ENCODE peak calls at places on chromosome 1, in five cellular contexts. J is naive thymus-derived CD4-positive, alpha-beta T cell; V is thoracic aorta; O is right lobe of liver; N is fibroblast of the aortic adventitia. A is an unnamed sample.

GRCh38 chr1:217910205-217910604 is 279.1 kb downstream of the SPATA17 start:
- DNase-seq in J (no peak), V (no peak), O (no peak), N (no peak), A (no peak)

GRCh38 chr1:239840327-239840726 is 251.4 kb upstream of the FMN2 start:
- DNase-seq in J (no peak), V (no peak), O (no peak), N (no peak), A (no peak)

GRCh38 chr1:164093543-164093942 is 465.4 kb upstream of the PBX1 start:
- DNase-seq in J (no peak), V (no peak), O (no peak), N (no peak), A (no peak)

GRCh38 chr1:215730600-215730999 is 163.5 kb downstream of the KCTD3 start:
- DNase-seq in J (no peak), V (no peak), O (no peak), N (no peak), A (no peak)

GRCh38 chr1:39836595-39837110 is 46.7 kb downstream of the TRIT1 start:
- DNase-seq in J (no peak), V (no peak), O (no peak), N (no peak), A (no peak)

GRCh38 chr1:151059342-151060240 is at the start of gene CDC42SE1:
- DNase-seq in J (peak), V (peak), O (peak), N (peak), A (peak)

GRCh38 chr1:19347538-19348177 is 35.5 kb downstream of the SLC66A1 start:
- DNase-seq in J (no peak), V (no peak), O (no peak), N (no peak), A (no peak)

GRCh38 chr1:215146252-215146975 is 63.9 kb downstream of the KCNK2 start:
- DNase-seq in J (peak), V (no peak), O (peak), N (peak), A (peak)

DNA sequence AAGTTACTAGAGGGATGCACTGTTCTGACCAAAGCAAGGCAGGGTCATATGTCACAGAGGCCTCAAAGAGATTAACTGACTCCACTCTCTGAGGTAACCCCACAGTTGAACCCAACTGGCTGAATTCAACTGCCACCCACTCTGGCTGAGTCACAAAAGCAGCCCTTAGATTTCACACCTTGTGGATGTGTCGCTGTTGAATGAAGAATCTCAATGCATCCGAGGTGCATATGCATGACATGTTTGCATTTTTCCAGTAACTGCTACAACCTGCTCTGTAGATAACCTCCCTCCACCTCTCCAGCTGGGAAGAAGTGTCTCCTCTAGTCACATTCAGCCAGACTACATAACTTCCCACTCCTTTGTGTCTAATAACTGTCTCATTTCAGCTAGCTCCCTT is 27.9 kb upstream of the KIF21B start:
- DNase-seq in J (no peak), V (no peak), O (no peak), N (no peak), A (no peak)
- H3K4me3 ChIP-seq in J (no peak), V (no peak), O (no peak), N (no peak), A (no peak)

GRCh38 chr1:185917646-185918045 is 183.5 kb downstream of the HMCN1 start:
- DNase-seq in J (no peak), V (no peak), O (no peak), N (peak), A (no peak)

GRCh38 chr1:185916866-185917265 is 182.7 kb downstream of the HMCN1 start:
- DNase-seq in J (no peak), V (no peak), O (no peak), N (peak), A (no peak)

GRCh38 chr1:185914089-185914488 is 179.9 kb downstream of the HMCN1 start:
- DNase-seq in J (no peak), V (no peak), O (no peak), N (peak), A (no peak)

GRCh38 chr1:185912504-185912903 is 178.3 kb downstream of the HMCN1 start:
- DNase-seq in J (no peak), V (no peak), O (no peak), N (no peak), A (no peak)

DNA sequence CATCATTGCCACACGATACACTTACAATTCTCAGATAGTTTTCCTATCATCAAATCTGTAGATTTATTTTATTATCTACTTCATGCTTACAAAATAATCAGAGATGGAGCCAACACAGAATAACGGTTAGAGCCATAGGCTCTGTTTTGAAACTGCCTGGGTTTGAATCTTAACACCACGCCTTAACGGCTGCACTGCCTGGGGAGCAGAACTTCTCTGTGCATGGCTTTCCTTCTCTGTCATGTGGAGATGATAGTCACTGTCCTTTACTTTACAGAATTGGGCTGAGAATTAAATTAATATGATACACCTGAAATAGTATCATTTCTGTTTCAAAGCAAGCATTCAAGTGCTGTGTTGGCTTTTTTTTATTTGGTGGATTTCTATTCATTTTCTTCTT is 177.8 kb downstream of the HMCN1 start:
- DNase-seq in J (no peak), V (no peak), O (no peak), N (no peak), A (no peak)
- H3K4me3 ChIP-seq in J (no peak), V (no peak), O (no peak), N (no peak), A (no peak)

DNA sequence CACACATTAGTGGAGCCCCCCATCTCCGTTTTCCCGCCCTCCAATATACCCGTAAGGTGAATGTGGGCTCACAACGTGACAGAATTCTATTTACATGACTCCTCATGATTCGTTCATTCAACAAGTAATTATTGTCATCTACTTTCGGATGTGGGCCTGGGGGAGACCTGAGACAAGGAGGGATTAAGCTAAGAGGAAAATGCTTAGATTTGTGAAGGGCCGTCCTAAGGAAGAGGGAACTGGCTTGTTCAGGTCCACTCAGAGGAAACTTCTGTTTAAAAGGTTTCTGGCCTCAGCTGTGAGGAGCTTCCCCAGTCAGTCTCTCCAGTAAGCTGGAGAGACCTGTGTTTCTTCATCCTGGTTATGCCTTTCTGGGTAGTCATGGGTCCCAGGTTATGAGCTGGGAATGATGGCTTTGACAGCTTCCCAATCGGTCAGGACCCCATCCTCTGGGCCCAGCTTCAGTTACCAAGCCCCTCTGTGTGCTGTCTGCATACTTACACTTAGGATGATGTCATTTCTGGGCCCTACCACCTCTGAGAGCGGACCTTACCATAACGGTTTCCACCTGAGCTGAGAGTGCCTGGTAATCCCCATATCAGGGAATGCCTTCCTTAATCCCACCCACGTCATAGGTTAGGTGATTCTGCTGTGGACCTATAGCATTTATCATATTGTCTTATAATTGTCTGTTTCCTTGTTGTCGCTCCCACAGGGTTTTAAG is 687 bp upstream of the ERI3 start:
- DNase-seq in J (no peak), V (no peak), O (no peak), N (no peak), A (no peak)
- H3K4me3 ChIP-seq in J (peak), V (peak), O (no peak), N (peak), A (peak)

DNA sequence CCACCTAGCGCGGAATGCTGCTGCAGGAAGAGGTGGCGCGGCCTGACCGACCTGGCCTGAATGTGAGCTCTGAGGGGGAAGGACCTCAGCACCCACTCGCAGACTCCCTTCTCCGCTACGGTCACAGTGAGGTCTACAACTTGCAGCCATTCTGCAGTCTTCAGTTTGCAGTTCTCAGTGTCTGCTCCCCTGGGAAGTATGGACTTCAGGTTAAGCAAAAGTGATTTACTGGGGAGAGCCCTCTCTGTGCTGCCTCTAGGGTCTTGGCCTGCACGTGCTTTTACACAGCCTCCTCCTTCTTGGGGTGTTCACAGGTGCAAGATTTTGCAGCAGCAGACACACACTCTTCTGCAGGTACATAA is 296.0 kb downstream of the OMA1 start:
- DNase-seq in J (no peak), V (no peak), O (no peak), N (no peak), A (no peak)
- H3K4me3 ChIP-seq in J (no peak), V (peak), O (no peak), N (no peak), A (peak)

GRCh38 chr1:36458910-36459309 is 5.3 kb downstream of the MRPS15 start:
- DNase-seq in J (no peak), V (no peak), O (no peak), N (no peak), A (no peak)
- H3K4me3 ChIP-seq in J (no peak), V (no peak), O (no peak), N (no peak), A (no peak)

GRCh38 chr1:59686170-59686569 is 128.6 kb upstream of the HOOK1 start:
- DNase-seq in J (no peak), V (no peak), O (no peak), N (no peak), A (no peak)
- H3K4me3 ChIP-seq in J (no peak), V (no peak), O (no peak), N (no peak), A (no peak)

DNA sequence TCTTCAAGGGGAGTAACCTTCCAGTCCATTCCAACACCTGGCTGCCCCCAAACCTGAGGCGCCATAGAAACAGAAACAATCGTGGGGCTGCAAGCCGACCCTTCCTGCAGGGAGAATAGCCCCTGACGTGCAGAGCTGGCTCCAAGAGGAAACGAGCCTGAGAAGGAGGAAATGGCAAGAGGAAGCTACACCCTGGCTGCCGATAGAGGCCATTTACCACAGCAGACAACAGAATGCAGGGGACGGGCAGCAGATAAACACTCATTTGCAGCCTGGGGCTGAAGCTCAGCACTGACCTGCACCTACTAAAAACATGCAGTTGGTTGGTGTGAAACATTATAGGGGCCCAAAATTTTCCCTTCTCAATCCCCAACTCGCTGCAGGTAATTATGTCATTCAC is 8.7 kb upstream of the TDRD10 start:
- DNase-seq in J (no peak), V (no peak), O (peak), N (no peak), A (no peak)
- H3K4me3 ChIP-seq in J (no peak), V (no peak), O (no peak), N (no peak), A (no peak)

DNA sequence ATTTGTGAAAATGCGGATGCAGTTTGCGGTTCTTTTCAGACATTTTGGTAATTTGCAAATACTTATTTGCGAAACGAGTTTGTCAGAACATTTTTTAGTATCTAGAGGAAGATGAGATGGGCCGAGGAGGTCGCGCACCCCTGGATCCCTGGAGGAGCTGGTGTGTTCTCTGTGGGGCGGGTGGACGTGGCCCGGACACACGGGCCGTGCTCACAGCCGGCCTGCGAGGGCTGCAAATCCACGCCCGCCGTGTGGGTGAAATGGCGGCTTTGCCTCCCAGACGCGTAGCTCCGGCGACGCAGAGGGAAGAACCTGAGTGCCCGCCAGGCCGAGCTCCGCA is 9.3 kb upstream of the TTLL10 start:
- DNase-seq in J (no peak), V (no peak), O (no peak), N (no peak), A (no peak)
- H3K4me3 ChIP-seq in J (no peak), V (no peak), O (no peak), N (no peak), A (no peak)

GRCh38 chr1:234955107-234955731 is 173.4 kb downstream of the TOMM20 start:
- DNase-seq in J (no peak), V (no peak), O (peak), N (peak), A (no peak)
- H3K4me3 ChIP-seq in J (no peak), V (peak), O (no peak), N (no peak), A (no peak)

A was measured in Jurkat, Clone E6-1.